ENCODE peak calls at places on chromosome 1, in six cellular contexts. K, L, R, G, Y and W are unnamed samples.

GRCh38 chr1:8495928-8496401 is 178.1 kb downstream of the SLC45A1 start:
- DNase-seq in L (no peak), Y (no peak), K (peak; percentile 24), R (peak; percentile 19), G (no peak), W (no peak)

GRCh38 chr1:21836729-21837128 is 24.7 kb downstream of the LDLRAD2 start:
- DNase-seq in Y (no peak), G (no peak), K (no peak), R (no peak), L (no peak), W (no peak)

GRCh38 chr1:93177991-93178390 is 2.2 kb downstream of the TMED5 start:
- DNase-seq in R (peak; percentile 44), Y (peak; percentile 55), L (no peak), G (no peak), K (peak; percentile 42), W (no peak)

GRCh38 chr1:172246521-172247390 is 173.7 kb upstream of the C1orf105 start:
- DNase-seq in L (no peak), R (no peak), K (peak; percentile 56), G (no peak), Y (no peak), W (no peak)

GRCh38 chr1:25556791-25557476 is 13.5 kb downstream of the LDLRAP1 start:
- DNase-seq in L (no peak), K (peak; percentile 88), G (no peak), Y (peak; percentile 64), R (peak; percentile 41), W (no peak)

GRCh38 chr1:13752852-13753251 is 52.9 kb downstream of the PRDM2 start:
- DNase-seq in G (no peak), K (no peak), L (no peak), Y (no peak), R (no peak), W (no peak)

GRCh38 chr1:15090373-15090772 is 63.2 kb upstream of the TMEM51 start:
- DNase-seq in G (no peak), K (no peak), R (no peak), Y (no peak), L (peak; percentile 95), W (no peak)

GRCh38 chr1:60281360-60281932 is 207.9 kb upstream of the C1orf87 start:
- DNase-seq in Y (peak; percentile 88), K (peak; percentile 85), L (peak; percentile 69), G (peak; percentile 44), R (peak; percentile 30), W (no peak)

GRCh38 chr1:101653482-101653946 is 343.2 kb downstream of the OLFM3 start:
- DNase-seq in G (no peak), K (peak; percentile 56), L (no peak), Y (peak; percentile 20), R (peak; percentile 1), W (no peak)

GRCh38 chr1:55214903-55215193 is 316 bp downstream of the USP24 start:
- DNase-seq in K (peak; percentile 43), Y (peak; percentile 53), R (peak; percentile 49), L (peak; percentile 27), G (no peak), W (no peak)

GRCh38 chr1:230208619-230209261 is 141.7 kb downstream of the GALNT2 start:
- DNase-seq in L (no peak), Y (no peak), G (no peak), R (no peak), K (no peak), W (no peak)

GRCh38 chr1:159779403-159779851 is 1.3 kb upstream of the DUSP23 start:
- DNase-seq in Y (peak; percentile 85), K (peak; percentile 100), L (no peak), R (peak; percentile 46), G (peak; percentile 62), W (no peak)

GRCh38 chr1:204085876-204086275 is 13.0 kb downstream of the SOX13 start:
- DNase-seq in G (no peak), R (no peak), L (no peak), Y (no peak), K (no peak), W (no peak)

GRCh38 chr1:94686882-94687281 is 133.3 kb upstream of the SLC44A3 start:
- DNase-seq in G (no peak), L (no peak), K (no peak), R (no peak), Y (no peak), W (no peak)

GRCh38 chr1:189851806-189852367 is 625.8 kb downstream of the BRINP3 start:
- DNase-seq in K (no peak), G (no peak), L (no peak), R (no peak), Y (no peak), W (no peak)

GRCh38 chr1:25906644-25907300 is 553 bp upstream of the STMN1 start:
- DNase-seq in L (peak; percentile 43), Y (no peak), R (no peak), G (no peak), K (no peak), W (no peak)

GRCh38 chr1:29549001-29549400 is 312.7 kb downstream of the PTPRU start:
- DNase-seq in R (no peak), G (no peak), K (no peak), Y (no peak), L (no peak), W (no peak)

GRCh38 chr1:30088594-30089556 is 634.5 kb downstream of the MATN1 start:
- DNase-seq in K (peak; percentile 36), Y (peak; percentile 9), R (no peak), G (no peak), L (no peak), W (no peak)

GRCh38 chr1:174074757-174075156 is 52.6 kb upstream of the RC3H1 start:
- DNase-seq in G (peak; percentile 3), R (peak; percentile 55), Y (peak; percentile 53), K (peak; percentile 52), L (no peak), W (no peak)
- TF ChIP-seq CTCF in G (peak; percentile 52), R (peak; percentile 64), Y (peak; percentile 39), K (peak; percentile 68), L (peak; percentile 7), W (no peak)

GRCh38 chr1:234589854-234590620 is 19.9 kb downstream of the IRF2BP2 start:
- DNase-seq in K (peak; percentile 72), G (no peak), L (no peak), Y (peak; percentile 11), R (no peak), W (peak; percentile 55)
- TF ChIP-seq CTCF in K (no peak), G (no peak), L (no peak), Y (no peak), R (no peak), W (no peak)

GRCh38 chr1:40314721-40315238 is 2.3 kb downstream of the COL9A2 start:
- DNase-seq in Y (no peak), L (no peak), G (no peak), R (no peak), K (no peak), W (no peak)

GRCh38 chr1:40313958-40314720 is 2.9 kb downstream of the COL9A2 start:
- DNase-seq in L (no peak), G (no peak), R (no peak), K (no peak), Y (no peak), W (no peak)

GRCh38 chr1:40311692-40312091 is 5.4 kb downstream of the COL9A2 start:
- DNase-seq in G (no peak), L (no peak), Y (no peak), R (no peak), K (no peak), W (peak; percentile 37)

GRCh38 chr1:40312238-40313205 is 4.6 kb downstream of the COL9A2 start:
- DNase-seq in G (no peak), K (peak; percentile 28), L (peak; percentile 81), R (no peak), Y (no peak), W (peak; percentile 70)

DNA sequence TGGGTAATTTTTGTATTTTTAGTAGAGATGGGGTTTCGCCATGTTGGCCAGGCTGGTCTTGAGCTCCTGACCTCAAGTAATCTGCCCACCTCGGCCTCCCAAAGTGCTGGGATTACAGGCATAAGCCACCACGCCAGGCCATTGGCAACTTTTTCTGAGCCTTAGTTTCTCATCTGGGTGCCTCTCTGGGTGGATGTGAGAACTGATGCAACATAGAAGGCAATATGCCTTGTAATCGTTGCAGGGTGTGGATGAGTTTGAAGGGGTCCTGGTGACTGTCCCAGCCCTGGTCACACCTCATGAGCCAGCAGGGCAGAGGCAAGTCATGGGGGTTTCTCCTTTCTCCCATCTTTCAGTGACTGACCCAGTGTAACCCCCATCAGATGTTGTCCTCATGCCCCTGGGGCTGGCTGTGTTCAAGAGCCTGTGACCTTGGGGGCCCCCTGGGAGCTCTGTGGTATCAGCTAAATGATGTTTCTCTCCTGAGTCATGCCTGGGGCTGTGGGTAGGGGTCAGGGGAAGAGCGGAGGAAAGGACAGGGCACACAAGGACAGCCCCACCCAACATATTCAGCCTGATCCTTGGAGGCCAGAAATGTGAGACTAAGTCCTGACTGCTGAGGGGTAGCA is 3.6 kb downstream of the COL9A2 start:
- DNase-seq in K (no peak), L (no peak), G (no peak), Y (peak; percentile 23), R (no peak), W (no peak)
- TF ChIP-seq CTCF in K (no peak), L (no peak), G (no peak), Y (no peak), R (no peak), W (no peak)

DNA sequence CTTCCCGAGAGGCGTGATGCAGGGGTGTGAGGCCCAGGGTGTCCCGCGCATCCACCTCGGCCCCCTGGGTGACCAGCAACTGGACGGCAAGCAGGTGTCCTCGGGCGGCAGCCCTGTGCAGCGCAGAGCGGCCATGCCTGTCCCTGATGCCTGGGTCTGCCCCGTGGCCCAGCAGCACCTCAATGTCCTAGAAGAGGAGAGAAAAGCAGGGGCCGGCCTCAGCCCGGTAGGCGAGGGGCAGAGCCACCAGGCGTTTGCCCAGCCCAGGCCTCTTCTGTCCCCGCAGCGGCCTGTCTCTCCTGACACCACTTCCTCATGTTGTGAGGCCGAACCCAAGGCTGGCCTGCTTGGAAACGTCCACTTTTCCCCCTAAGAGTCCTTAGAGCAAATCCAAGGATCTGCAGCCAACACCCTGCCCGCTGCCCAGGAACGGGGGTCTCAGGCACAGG is 1.7 kb downstream of the ANKRD65 start:
- DNase-seq in L (no peak), Y (no peak), G (no peak), K (no peak), R (no peak), W (no peak)
- TF ChIP-seq CTCF in L (no peak), Y (no peak), G (no peak), K (no peak), R (no peak), W (no peak)

DNA sequence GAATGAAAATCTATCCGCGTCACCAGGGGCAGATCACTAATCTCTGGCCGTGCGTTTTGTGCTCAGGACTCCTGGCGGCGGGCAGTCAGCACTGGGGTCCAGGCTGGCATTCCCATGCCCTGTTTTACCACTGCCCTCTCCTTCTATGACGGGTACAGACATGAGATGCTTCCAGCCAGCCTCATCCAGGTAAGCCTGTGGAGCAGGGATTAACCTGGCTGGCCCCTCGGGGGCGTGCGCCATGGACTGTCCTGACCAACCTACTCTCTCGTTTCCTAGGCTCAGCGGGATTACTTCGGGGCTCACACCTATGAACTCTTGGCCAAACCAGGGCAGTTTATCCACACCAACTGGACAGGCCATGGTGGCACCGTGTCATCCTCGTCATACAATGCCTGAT is 10.9 kb upstream of the CENPS start:
- DNase-seq in L (no peak), K (no peak), Y (no peak), R (no peak), G (no peak), W (no peak)
- TF ChIP-seq CTCF in L (no peak), K (no peak), Y (no peak), R (no peak), G (no peak), W (no peak)